ENCODE peak calls at places on chromosomes 13 and 19, in six cellular contexts. One of them, this sample, is unnamed.

GRCh38 chr13:28622286-28622685 is 36.6 kb upstream of the POMP start:
- DNase-seq in NCI-H1694: no peak
- DNase-seq in DMS53: no peak
- DNase-seq in stimulated activated CD8-positive, alpha-beta memory T cell treated with anti-CD3 and anti-CD28 coated beads, Interleukin-4, amount 100 ng/mL, for 24 hours: no peak
- DNase-seq in tibial nerve: peak
- DNase-seq in IMR-90: no peak
- DNase-seq in this sample: no peak

GRCh38 chr13:113118328-113119021 is 4.1 kb upstream of the F10 start:
- DNase-seq in NCI-H1694: no peak
- DNase-seq in DMS53: no peak
- DNase-seq in stimulated activated CD8-positive, alpha-beta memory T cell treated with anti-CD3 and anti-CD28 coated beads, Interleukin-4, amount 100 ng/mL, for 24 hours: no peak
- DNase-seq in tibial nerve: no peak
- DNase-seq in IMR-90: no peak
- DNase-seq in this sample: no peak

GRCh38 chr19:918481-919156 is 1.5 kb downstream of the KISS1R start:
- DNase-seq in NCI-H1694: no peak
- DNase-seq in DMS53: peak
- DNase-seq in stimulated activated CD8-positive, alpha-beta memory T cell treated with anti-CD3 and anti-CD28 coated beads, Interleukin-4, amount 100 ng/mL, for 24 hours: no peak
- DNase-seq in tibial nerve: no peak
- DNase-seq in IMR-90: no peak
- DNase-seq in this sample: no peak

GRCh38 chr19:10333758-10334339 is 520 bp upstream of the RAVER1 start:
- DNase-seq in NCI-H1694: no peak
- DNase-seq in DMS53: peak
- DNase-seq in stimulated activated CD8-positive, alpha-beta memory T cell treated with anti-CD3 and anti-CD28 coated beads, Interleukin-4, amount 100 ng/mL, for 24 hours: no peak
- DNase-seq in tibial nerve: no peak
- DNase-seq in IMR-90: no peak
- DNase-seq in this sample: no peak

GRCh38 chr19:31595521-31595920 is 246.3 kb upstream of the TSHZ3 start:
- DNase-seq in NCI-H1694: no peak
- DNase-seq in DMS53: no peak
- DNase-seq in stimulated activated CD8-positive, alpha-beta memory T cell treated with anti-CD3 and anti-CD28 coated beads, Interleukin-4, amount 100 ng/mL, for 24 hours: no peak
- DNase-seq in tibial nerve: no peak
- DNase-seq in IMR-90: no peak
- DNase-seq in this sample: no peak

GRCh38 chr19:16035601-16036297 is 40.5 kb upstream of the TPM4 start:
- DNase-seq in NCI-H1694: no peak
- DNase-seq in DMS53: no peak
- DNase-seq in stimulated activated CD8-positive, alpha-beta memory T cell treated with anti-CD3 and anti-CD28 coated beads, Interleukin-4, amount 100 ng/mL, for 24 hours: no peak
- DNase-seq in tibial nerve: no peak
- DNase-seq in IMR-90: no peak
- DNase-seq in this sample: no peak

GRCh38 chr19:33905937-33906577 is 109.4 kb downstream of the KCTD15 start:
- DNase-seq in NCI-H1694: no peak
- DNase-seq in DMS53: no peak
- DNase-seq in stimulated activated CD8-positive, alpha-beta memory T cell treated with anti-CD3 and anti-CD28 coated beads, Interleukin-4, amount 100 ng/mL, for 24 hours: no peak
- DNase-seq in tibial nerve: no peak
- DNase-seq in IMR-90: no peak
- DNase-seq in this sample: no peak

GRCh38 chr13:27088619-27089018 is 83.0 kb downstream of the USP12 start:
- DNase-seq in NCI-H1694: no peak
- DNase-seq in DMS53: no peak
- DNase-seq in stimulated activated CD8-positive, alpha-beta memory T cell treated with anti-CD3 and anti-CD28 coated beads, Interleukin-4, amount 100 ng/mL, for 24 hours: no peak
- DNase-seq in tibial nerve: no peak
- DNase-seq in IMR-90: no peak
- DNase-seq in this sample: no peak

GRCh38 chr19:39927076-39927475 is 7.4 kb downstream of the FCGBP start:
- DNase-seq in NCI-H1694: no peak
- DNase-seq in DMS53: no peak
- DNase-seq in stimulated activated CD8-positive, alpha-beta memory T cell treated with anti-CD3 and anti-CD28 coated beads, Interleukin-4, amount 100 ng/mL, for 24 hours: no peak
- DNase-seq in tibial nerve: no peak
- DNase-seq in IMR-90: no peak
- DNase-seq in this sample: no peak

GRCh38 chr13:113357529-113357928 is 6.4 kb downstream of the GRTP1 start:
- DNase-seq in NCI-H1694: no peak
- DNase-seq in DMS53: no peak
- DNase-seq in stimulated activated CD8-positive, alpha-beta memory T cell treated with anti-CD3 and anti-CD28 coated beads, Interleukin-4, amount 100 ng/mL, for 24 hours: no peak
- DNase-seq in tibial nerve: no peak
- DNase-seq in IMR-90: peak
- DNase-seq in this sample: peak

GRCh38 chr19:34523408-34523807 is 41.9 kb downstream of the WTIP start:
- DNase-seq in NCI-H1694: no peak
- DNase-seq in DMS53: no peak
- DNase-seq in stimulated activated CD8-positive, alpha-beta memory T cell treated with anti-CD3 and anti-CD28 coated beads, Interleukin-4, amount 100 ng/mL, for 24 hours: no peak
- DNase-seq in tibial nerve: no peak
- DNase-seq in IMR-90: no peak
- DNase-seq in this sample: no peak

GRCh38 chr13:79477968-79478367 is 3.0 kb upstream of the NDFIP2 start:
- DNase-seq in NCI-H1694: no peak
- DNase-seq in DMS53: no peak
- DNase-seq in stimulated activated CD8-positive, alpha-beta memory T cell treated with anti-CD3 and anti-CD28 coated beads, Interleukin-4, amount 100 ng/mL, for 24 hours: no peak
- DNase-seq in tibial nerve: no peak
- DNase-seq in IMR-90: no peak
- DNase-seq in this sample: no peak

GRCh38 chr13:20609145-20609544 is 42.2 kb downstream of the IFT88 start:
- DNase-seq in NCI-H1694: no peak
- DNase-seq in DMS53: no peak
- DNase-seq in stimulated activated CD8-positive, alpha-beta memory T cell treated with anti-CD3 and anti-CD28 coated beads, Interleukin-4, amount 100 ng/mL, for 24 hours: no peak
- DNase-seq in tibial nerve: no peak
- DNase-seq in IMR-90: peak
- DNase-seq in this sample: peak

GRCh38 chr13:102318233-102318632 is 83.6 kb downstream of the FGF14 start:
- DNase-seq in NCI-H1694: no peak
- DNase-seq in DMS53: no peak
- DNase-seq in stimulated activated CD8-positive, alpha-beta memory T cell treated with anti-CD3 and anti-CD28 coated beads, Interleukin-4, amount 100 ng/mL, for 24 hours: no peak
- DNase-seq in tibial nerve: no peak
- DNase-seq in IMR-90: no peak
- DNase-seq in this sample: no peak

GRCh38 chr13:99871249-99871898 is 100.2 kb downstream of the ZIC5 start:
- DNase-seq in NCI-H1694: peak
- DNase-seq in DMS53: peak
- DNase-seq in stimulated activated CD8-positive, alpha-beta memory T cell treated with anti-CD3 and anti-CD28 coated beads, Interleukin-4, amount 100 ng/mL, for 24 hours: no peak
- DNase-seq in tibial nerve: no peak
- DNase-seq in IMR-90: no peak
- DNase-seq in this sample: no peak

GRCh38 chr19:1591421-1592022 is 1.1 kb downstream of the MBD3 start:
- DNase-seq in NCI-H1694: peak
- DNase-seq in DMS53: peak
- DNase-seq in stimulated activated CD8-positive, alpha-beta memory T cell treated with anti-CD3 and anti-CD28 coated beads, Interleukin-4, amount 100 ng/mL, for 24 hours: no peak
- DNase-seq in tibial nerve: no peak
- DNase-seq in IMR-90: no peak
- DNase-seq in this sample: no peak

GRCh38 chr19:51810228-51810627 is 15.3 kb downstream of the FPR3 start:
- DNase-seq in NCI-H1694: no peak
- DNase-seq in DMS53: peak
- DNase-seq in stimulated activated CD8-positive, alpha-beta memory T cell treated with anti-CD3 and anti-CD28 coated beads, Interleukin-4, amount 100 ng/mL, for 24 hours: no peak
- DNase-seq in tibial nerve: no peak
- DNase-seq in IMR-90: no peak
- DNase-seq in this sample: no peak

GRCh38 chr19:39052243-39052746 is 19.9 kb upstream of the FBXO27 start:
- DNase-seq in NCI-H1694: no peak
- DNase-seq in DMS53: peak
- DNase-seq in stimulated activated CD8-positive, alpha-beta memory T cell treated with anti-CD3 and anti-CD28 coated beads, Interleukin-4, amount 100 ng/mL, for 24 hours: peak
- DNase-seq in tibial nerve: peak
- DNase-seq in IMR-90: peak
- DNase-seq in this sample: no peak

GRCh38 chr19:56877069-56877715 is 36.7 kb upstream of the PEG3 start:
- DNase-seq in NCI-H1694: no peak
- DNase-seq in DMS53: no peak
- DNase-seq in stimulated activated CD8-positive, alpha-beta memory T cell treated with anti-CD3 and anti-CD28 coated beads, Interleukin-4, amount 100 ng/mL, for 24 hours: no peak
- DNase-seq in tibial nerve: no peak
- DNase-seq in IMR-90: no peak
- DNase-seq in this sample: no peak

GRCh38 chr19:8158411-8159074 is 9.2 kb upstream of the FBN3 start:
- DNase-seq in NCI-H1694: peak
- DNase-seq in DMS53: peak
- DNase-seq in stimulated activated CD8-positive, alpha-beta memory T cell treated with anti-CD3 and anti-CD28 coated beads, Interleukin-4, amount 100 ng/mL, for 24 hours: peak
- DNase-seq in tibial nerve: peak
- DNase-seq in IMR-90: peak
- DNase-seq in this sample: peak

GRCh38 chr19:27673986-27674385 is 1539.0 kb downstream of the UQCRFS1 start:
- DNase-seq in NCI-H1694: no peak
- DNase-seq in DMS53: no peak
- DNase-seq in stimulated activated CD8-positive, alpha-beta memory T cell treated with anti-CD3 and anti-CD28 coated beads, Interleukin-4, amount 100 ng/mL, for 24 hours: no peak
- DNase-seq in tibial nerve: no peak
- DNase-seq in IMR-90: no peak
- DNase-seq in this sample: no peak

GRCh38 chr19:39296906-39297305 is 699 bp downstream of the IFNL1 start:
- DNase-seq in NCI-H1694: no peak
- DNase-seq in DMS53: no peak
- DNase-seq in stimulated activated CD8-positive, alpha-beta memory T cell treated with anti-CD3 and anti-CD28 coated beads, Interleukin-4, amount 100 ng/mL, for 24 hours: no peak
- DNase-seq in tibial nerve: no peak
- DNase-seq in IMR-90: no peak
- DNase-seq in this sample: no peak

GRCh38 chr13:46743191-46743590 is 53.8 kb downstream of the ESD start:
- DNase-seq in NCI-H1694: no peak
- DNase-seq in DMS53: no peak
- DNase-seq in stimulated activated CD8-positive, alpha-beta memory T cell treated with anti-CD3 and anti-CD28 coated beads, Interleukin-4, amount 100 ng/mL, for 24 hours: no peak
- DNase-seq in tibial nerve: no peak
- DNase-seq in IMR-90: peak
- DNase-seq in this sample: peak

GRCh38 chr19:19262190-19263057 is 10.7 kb downstream of the TM6SF2 start:
- DNase-seq in NCI-H1694: no peak
- DNase-seq in DMS53: no peak
- DNase-seq in stimulated activated CD8-positive, alpha-beta memory T cell treated with anti-CD3 and anti-CD28 coated beads, Interleukin-4, amount 100 ng/mL, for 24 hours: no peak
- DNase-seq in tibial nerve: no peak
- DNase-seq in IMR-90: no peak
- DNase-seq in this sample: no peak

GRCh38 chr13:102555914-102556553 is 40.8 kb upstream of the TPP2 start:
- DNase-seq in NCI-H1694: peak
- DNase-seq in DMS53: peak
- DNase-seq in stimulated activated CD8-positive, alpha-beta memory T cell treated with anti-CD3 and anti-CD28 coated beads, Interleukin-4, amount 100 ng/mL, for 24 hours: no peak
- DNase-seq in tibial nerve: no peak
- DNase-seq in IMR-90: peak
- DNase-seq in this sample: peak

GRCh38 chr13:85728831-85729230 is 70.4 kb downstream of the SLITRK6 start:
- DNase-seq in NCI-H1694: no peak
- DNase-seq in DMS53: no peak
- DNase-seq in stimulated activated CD8-positive, alpha-beta memory T cell treated with anti-CD3 and anti-CD28 coated beads, Interleukin-4, amount 100 ng/mL, for 24 hours: no peak
- DNase-seq in tibial nerve: no peak
- DNase-seq in IMR-90: peak
- DNase-seq in this sample: no peak

GRCh38 chr13:67440240-67440639 is 210.1 kb upstream of the PCDH9 start:
- DNase-seq in NCI-H1694: no peak
- DNase-seq in DMS53: no peak
- DNase-seq in stimulated activated CD8-positive, alpha-beta memory T cell treated with anti-CD3 and anti-CD28 coated beads, Interleukin-4, amount 100 ng/mL, for 24 hours: no peak
- DNase-seq in tibial nerve: no peak
- DNase-seq in IMR-90: no peak
- DNase-seq in this sample: no peak

GRCh38 chr13:27403252-27403678 is 21.2 kb upstream of the GTF3A start:
- DNase-seq in NCI-H1694: no peak
- DNase-seq in DMS53: peak
- DNase-seq in stimulated activated CD8-positive, alpha-beta memory T cell treated with anti-CD3 and anti-CD28 coated beads, Interleukin-4, amount 100 ng/mL, for 24 hours: no peak
- DNase-seq in tibial nerve: no peak
- DNase-seq in IMR-90: peak
- DNase-seq in this sample: peak

GRCh38 chr13:65932587-65933239 is 1297.4 kb downstream of the PCDH9 start:
- DNase-seq in NCI-H1694: no peak
- DNase-seq in DMS53: no peak
- DNase-seq in stimulated activated CD8-positive, alpha-beta memory T cell treated with anti-CD3 and anti-CD28 coated beads, Interleukin-4, amount 100 ng/mL, for 24 hours: no peak
- DNase-seq in tibial nerve: no peak
- DNase-seq in IMR-90: peak
- DNase-seq in this sample: no peak